ENCODE peak calls at places on chromosome 7, in four cellular contexts. L, A, F and M are unnamed samples. For H3K27me3, the result is how much of the 10 kb centered on the place peaks cover.

GRCh38 chr7:148714498-148714897 is 15.8 kb downstream of the CUL1 start:
- DNase-seq in L (no peak), A (no peak), F (no peak), M (no peak)

GRCh38 chr7:31373337-31374289 is 33.1 kb upstream of the NEUROD6 start:
- DNase-seq in L (no peak), A (no peak), F (peak), M (no peak)

GRCh38 chr7:102045681-102046372 is 228.4 kb downstream of the CUX1 start:
- DNase-seq in A (no peak), L (no peak), F (no peak), M (no peak)

GRCh38 chr7:91835191-91836064 is 45.1 kb downstream of the MTERF1 start:
- DNase-seq in L (no peak), A (no peak), F (no peak), M (no peak)

GRCh38 chr7:20796565-20796964 is 9.9 kb upstream of the SP8 start:
- DNase-seq in L (no peak), F (no peak), A (no peak), M (no peak)

GRCh38 chr7:149720372-149721083 is 52.9 kb downstream of the ZNF467 start:
- DNase-seq in F (no peak), A (no peak), L (peak), M (no peak)

GRCh38 chr7:157930441-157930840 is 593.6 kb downstream of the DNAJB6 start:
- DNase-seq in L (no peak), A (no peak), F (no peak), M (no peak)

GRCh38 chr7:3888096-3888495 is 587.0 kb downstream of the SDK1 start:
- DNase-seq in A (no peak), L (no peak), F (no peak), M (no peak)

GRCh38 chr7:38162036-38162435 is 16.0 kb upstream of the STARD3NL start:
- DNase-seq in F (no peak), L (no peak), A (no peak), M (no peak)

GRCh38 chr7:48497521-48497920 is 326.3 kb downstream of the ABCA13 start:
- DNase-seq in A (no peak), L (no peak), F (no peak), M (no peak)

GRCh38 chr7:66142996-66143395 is 28.3 kb downstream of the CRCP start:
- DNase-seq in L (no peak), A (no peak), F (no peak), M (no peak)

GRCh38 chr7:37495574-37496184 is 47.0 kb upstream of the ELMO1 start:
- DNase-seq in F (peak), L (no peak), A (no peak), M (no peak)

GRCh38 chr7:12683678-12684077 is 3.8 kb upstream of the ARL4A start:
- DNase-seq in A (no peak), F (no peak), L (no peak), M (no peak)

GRCh38 chr7:98162758-98163157 is 48.5 kb upstream of the BHLHA15 start:
- DNase-seq in L (no peak), F (no peak), A (no peak), M (no peak)

GRCh38 chr7:50679218-50680007 is 103.3 kb downstream of the GRB10 start:
- DNase-seq in A (no peak), L (no peak), F (peak), M (no peak)

GRCh38 chr7:20268832-20269231 is 51.6 kb upstream of the MACC1 start:
- DNase-seq in F (no peak), L (no peak), A (no peak), M (no peak)

GRCh38 chr7:44284216-44284615 is 41.2 kb downstream of the CAMK2B start:
- DNase-seq in F (no peak), A (peak), L (peak), M (no peak)

GRCh38 chr7:12067156-12067831 is 143.8 kb upstream of the TMEM106B start:
- DNase-seq in A (no peak), L (peak), F (peak), M (no peak)

GRCh38 chr7:102152672-102153585 is 133.7 kb upstream of the SH2B2 start:
- DNase-seq in F (peak), L (no peak), A (no peak), M (no peak)

GRCh38 chr7:44394636-44395035 is 69.2 kb upstream of the CAMK2B start:
- DNase-seq in F (no peak), A (peak), L (no peak), M (no peak)

GRCh38 chr7:32347244-32347828 is 142.8 kb downstream of the LSM5 start:
- DNase-seq in F (peak), L (no peak), A (no peak), M (no peak)

GRCh38 chr7:47488969-47489342 is 93.0 kb downstream of the TNS3 start:
- DNase-seq in F (no peak), A (no peak), L (no peak), M (no peak)

GRCh38 chr7:141584935-141585334 is 33.7 kb downstream of the AGK start:
- DNase-seq in A (no peak), L (no peak), F (no peak), M (no peak)

GRCh38 chr7:131895541-131896173 is 339.2 kb upstream of the PODXL start:
- DNase-seq in F (no peak), L (no peak), A (no peak), M (no peak)

GRCh38 chr7:126803060-126803665 is 449.6 kb downstream of the GRM8 start:
- DNase-seq in L (no peak), A (no peak), F (peak), M (no peak)

GRCh38 chr7:159006610-159007130 is 138.0 kb downstream of the VIPR2 start:
- DNase-seq in F (no peak), L (peak), A (no peak), M (no peak)

GRCh38 chr7:118239014-118239413 is 14.5 kb downstream of the ANKRD7 start:
- DNase-seq in L (no peak), F (no peak), A (no peak), M (no peak)

GRCh38 chr7:150446288-150446938 is 4.0 kb upstream of the GIMAP8 start:
- DNase-seq in F (no peak), A (no peak), L (no peak), M (no peak)

GRCh38 chr7:148712610-148713330 is 14.1 kb downstream of the CUL1 start:
- DNase-seq in F (no peak), L (no peak), A (no peak), M (no peak)

GRCh38 chr7:39507866-39508551 is 58.2 kb upstream of the YAE1 start:
- DNase-seq in L (no peak), F (no peak), A (no peak), M (no peak)

GRCh38 chr7:150948791-150949251 is 29.3 kb downstream of the KCNH2 start:
- DNase-seq in A (peak), L (peak), F (no peak), M (no peak)

GRCh38 chr7:19455508-19456132 is 253.2 kb downstream of the POLR1F start:
- DNase-seq in A (no peak), F (no peak), L (no peak), M (no peak)

GRCh38 chr7:100896743-100897051 is 1.0 kb upstream of the ACHE start:
- DNase-seq in L (no peak), F (no peak), A (no peak), M (no peak)

GRCh38 chr7:106047818-106048490 is 64.2 kb downstream of the SYPL1 start:
- DNase-seq in A (no peak), F (no peak), L (no peak), M (no peak)

GRCh38 chr7:106050743-106051110 is 61.4 kb downstream of the SYPL1 start:
- DNase-seq in L (no peak), A (peak), F (no peak), M (no peak)

GRCh38 chr7:106048621-106049020 is 63.5 kb downstream of the SYPL1 start:
- DNase-seq in F (no peak), A (no peak), L (no peak), M (no peak)

GRCh38 chr7:106049139-106049725 is 62.9 kb downstream of the SYPL1 start:
- DNase-seq in L (no peak), A (no peak), F (no peak), M (no peak)

GRCh38 chr7:106050002-106050742 is 61.9 kb downstream of the SYPL1 start:
- DNase-seq in L (peak), F (no peak), A (no peak), M (no peak)
- H3K4me3 ChIP-seq in L (no peak), F (no peak), A (no peak), M (no peak)

GRCh38 chr7:76000566-76000965 is 6.2 kb upstream of the TMEM120A start:
- DNase-seq in F (no peak), L (peak), A (peak), M (no peak)

GRCh38 chr7:76008156-76008687 is 13.8 kb upstream of the TMEM120A start:
- DNase-seq in F (no peak), L (peak), A (no peak), M (no peak)

GRCh38 chr7:76002822-76003221 is 8.4 kb upstream of the TMEM120A start:
- DNase-seq in A (no peak), F (no peak), L (no peak), M (no peak)

GRCh38 chr7:76002139-76002538 is 7.7 kb upstream of the TMEM120A start:
- DNase-seq in A (no peak), F (no peak), L (no peak), M (no peak)

GRCh38 chr7:76003351-76003750 is 9.0 kb upstream of the TMEM120A start:
- DNase-seq in L (peak), F (no peak), A (no peak), M (no peak)
- H3K27me3 ChIP-seq in L (under half), F (under half), A (under half), M (under half)

GRCh38 chr7:74412061-74412460 is 41.6 kb upstream of the GTF2IRD1 start:
- DNase-seq in A (no peak), L (no peak), F (no peak), M (no peak)
- H3K4me3 ChIP-seq in A (no peak), L (no peak), F (no peak), M (no peak)

DNA sequence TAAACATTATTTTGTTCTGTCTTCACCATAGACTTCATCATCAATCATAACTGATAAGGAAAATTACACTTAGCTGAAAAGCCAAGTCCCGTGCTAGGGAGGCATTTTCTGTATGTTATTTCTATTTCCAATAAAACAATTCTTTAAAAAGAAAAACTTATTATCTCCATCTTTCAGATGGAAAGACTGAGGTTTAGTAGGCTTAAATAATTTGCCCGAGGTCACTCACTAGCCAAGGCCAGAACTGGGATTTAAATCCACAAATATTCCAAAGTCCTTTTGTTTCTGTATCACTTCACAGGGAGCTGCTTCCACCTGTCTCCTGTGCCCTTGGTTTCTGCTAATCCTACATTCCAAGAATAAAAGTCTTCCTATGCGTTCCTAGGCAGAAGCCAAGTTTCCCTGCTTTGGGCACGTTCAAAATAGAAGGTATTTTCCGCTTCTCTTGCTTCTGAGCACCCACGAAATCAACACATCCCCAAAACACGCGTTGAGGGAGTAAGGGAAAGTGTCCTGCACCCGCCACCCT is 720 bp downstream of the CPVL start:
- DNase-seq in A (no peak), F (no peak), L (no peak), M (no peak)
- H3K27me3 ChIP-seq in A (under half), F (under half), L (under half), M (under half)

DNA sequence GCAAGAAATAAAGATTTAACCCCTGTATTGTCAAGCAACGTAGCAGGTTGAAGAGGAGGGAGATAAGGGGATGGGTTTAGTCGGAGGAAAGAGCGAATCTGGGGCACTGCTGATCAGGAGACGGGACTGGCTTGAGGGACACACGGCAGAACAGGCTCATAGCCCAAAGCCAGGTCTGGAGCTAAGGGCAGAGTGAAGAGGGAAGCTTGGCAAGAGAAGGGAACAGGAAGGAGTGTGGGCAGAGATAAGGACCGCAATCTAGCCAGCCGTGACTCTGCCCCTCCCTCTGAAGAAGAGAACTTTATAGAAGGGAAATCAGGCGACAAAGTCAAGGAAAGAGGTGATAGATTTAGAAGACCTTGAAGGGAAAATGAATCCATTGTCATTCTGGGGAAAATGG is 67.6 kb downstream of the CAV1 start:
- DNase-seq in L (no peak), F (no peak), A (no peak), M (no peak)
- H3K4me3 ChIP-seq in L (no peak), F (no peak), A (no peak), M (peak)